ENCODE peak calls at places on chromosomes 1 and 21, in eight cellular contexts. J is Jurkat, Clone E6-1; E is right lobe of liver; K is cardiac muscle cell; T is GM23248; S is iPS DF 6.9; D is astrocyte of the cerebellum; F is AG04450. W is an unnamed sample.

GRCh38 chr1:225737179-225737578 is 40.4 kb upstream of the SRP9 start:
- DNase-seq in T (peak; percentile 42), D (no peak), J (no peak), F (no peak), K (no peak), E (peak; percentile 38), S (no peak), W (no peak)

GRCh38 chr1:206081811-206082210 is 28.8 kb downstream of the RHEX start:
- DNase-seq in K (no peak), D (no peak), F (no peak), S (no peak), E (peak; percentile 48), T (no peak), J (no peak), W (no peak)

GRCh38 chr1:150973826-150974579 is 632 bp downstream of the CERS2 start:
- DNase-seq in J (peak; percentile 22), D (no peak), S (no peak), K (peak; percentile 62), F (no peak), T (peak; percentile 64), E (peak; percentile 46), W (no peak)

GRCh38 chr1:87612966-87613365 is 284.3 kb downstream of the LMO4 start:
- DNase-seq in K (no peak), S (no peak), J (no peak), E (no peak), T (no peak), F (no peak), D (no peak), W (no peak)

GRCh38 chr1:202811296-202812175 is 782 bp downstream of the PCAT6 start:
- DNase-seq in S (no peak), K (no peak), J (no peak), T (peak; percentile 54), E (peak; percentile 48), D (no peak), F (no peak), W (no peak)

GRCh38 chr21:44449473-44450363 is 5.6 kb upstream of the LRRC3 start:
- DNase-seq in F (no peak), T (no peak), E (no peak), S (no peak), J (no peak), K (no peak), D (no peak), W (no peak)

GRCh38 chr1:165063181-165063955 is 293.1 kb downstream of the LMX1A start:
- DNase-seq in K (no peak), T (peak; percentile 60), E (no peak), D (no peak), F (no peak), J (no peak), S (no peak), W (peak; percentile 73)

GRCh38 chr1:208520700-208521099 is 276.5 kb upstream of the PLXNA2 start:
- DNase-seq in K (no peak), T (no peak), S (no peak), J (no peak), E (no peak), F (no peak), D (no peak), W (no peak)

GRCh38 chr1:180594723-180595122 is 36.0 kb downstream of the OVAAL start:
- DNase-seq in T (peak; percentile 27), E (no peak), S (no peak), F (no peak), J (no peak), K (no peak), D (no peak), W (no peak)

GRCh38 chr1:214316597-214316996 is 35.6 kb downstream of the SMYD2 start:
- DNase-seq in D (peak; percentile 83), J (no peak), F (no peak), T (peak; percentile 65), K (no peak), E (peak; percentile 64), S (peak; percentile 80), W (no peak)

GRCh38 chr21:34372321-34372720 is 3.0 kb upstream of the SMIM11 start:
- DNase-seq in J (no peak), E (no peak), T (no peak), F (no peak), K (no peak), D (no peak), S (no peak), W (no peak)

GRCh38 chr1:121546830-121547680 is 362.3 kb downstream of the SRGAP2C start:
- DNase-seq in J (peak; percentile 31), S (no peak), D (no peak), K (no peak), F (no peak), E (no peak), T (peak; percentile 4), W (no peak)

GRCh38 chr1:174398246-174398645 is 49.5 kb upstream of the GPR52 start:
- DNase-seq in D (peak; percentile 93), E (no peak), T (no peak), S (no peak), F (peak; percentile 81), K (no peak), J (no peak), W (no peak)

GRCh38 chr1:78142731-78143130 is 97.0 kb downstream of the GIPC2 start:
- DNase-seq in E (no peak), K (no peak), T (no peak), D (no peak), J (no peak), F (no peak), S (no peak), W (no peak)

GRCh38 chr1:28236656-28237331 is 870 bp downstream of the ATP5IF1 start:
- DNase-seq in F (no peak), D (no peak), T (peak; percentile 25), J (no peak), E (no peak), K (no peak), S (no peak), W (no peak)

GRCh38 chr1:206682111-206682510 is 2.6 kb upstream of the MAPKAPK2 start:
- DNase-seq in F (no peak), K (no peak), J (no peak), S (no peak), T (no peak), E (no peak), D (no peak), W (no peak)

GRCh38 chr1:99766378-99766800 is at the start of gene FRRS1:
- DNase-seq in D (peak; percentile 52), F (peak; percentile 15), S (peak; percentile 67), E (peak; percentile 47), K (peak; percentile 91), J (peak; percentile 82), T (peak; percentile 76), W (peak; percentile 65)

GRCh38 chr1:50661626-50662025 is 238.4 kb upstream of the DMRTA2 start:
- DNase-seq in J (no peak), E (no peak), T (peak; percentile 75), K (no peak), F (no peak), S (no peak), D (no peak), W (no peak)

GRCh38 chr1:203069028-203069804 is 16.6 kb downstream of the MYOG start:
- DNase-seq in S (no peak), F (no peak), J (no peak), T (peak; percentile 17), E (no peak), K (peak; percentile 73), D (no peak), W (no peak)

GRCh38 chr21:25560151-25560783 is 47.0 kb downstream of the MRPL39 start:
- DNase-seq in D (no peak), K (no peak), F (no peak), T (no peak), J (no peak), E (no peak), S (no peak), W (peak; percentile 56)
- H3K4me3 ChIP-seq in D (no peak overlapping the region), K (no peak overlapping the region), F (no peak overlapping the region), T (no peak overlapping the region), J (no peak overlapping the region), E (no peak overlapping the region), S (no peak overlapping the region), W (peak overlapping the region; percentile 15)

DNA sequence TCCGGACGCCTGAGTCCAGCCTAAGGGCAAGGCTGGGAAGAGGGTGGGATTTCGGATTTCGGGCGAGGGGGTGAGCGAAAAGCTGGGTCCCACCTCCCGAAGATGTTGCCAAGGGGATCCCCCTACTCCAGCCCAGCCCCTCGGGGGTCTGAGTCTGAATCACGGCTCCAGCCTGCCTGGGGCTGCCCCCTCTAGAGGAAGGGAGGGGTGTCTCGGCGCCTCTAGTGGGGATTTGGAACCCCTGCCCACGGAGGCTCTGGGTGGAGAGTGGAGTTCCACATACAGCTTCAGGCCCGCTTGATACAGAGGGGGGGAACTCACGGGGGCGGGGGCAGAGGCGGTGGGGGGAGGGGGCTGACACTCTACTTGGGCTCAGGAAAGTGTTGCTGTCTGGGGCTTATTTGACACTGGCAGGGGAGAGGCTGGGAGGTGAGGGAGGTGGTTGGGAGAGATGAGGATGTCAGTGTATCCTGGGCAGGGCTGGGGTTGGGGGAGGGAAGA is 686 bp downstream of the KIRREL1 start:
- DNase-seq in D (no peak), J (peak; percentile 39), T (peak; percentile 51), K (peak; percentile 40), E (no peak), F (no peak), S (no peak), W (no peak)
- H3K4me3 ChIP-seq in D (peak overlapping the region; percentile 97), J (peak overlapping the region; percentile 90), T (peak overlapping the region; percentile 97), K (peak overlapping the region; percentile 94), E (peak overlapping the region; percentile 52), F (peak overlapping the region; percentile 96), S (peak overlapping the region; percentile 86), W (peak overlapping the region; percentile 94)

DNA sequence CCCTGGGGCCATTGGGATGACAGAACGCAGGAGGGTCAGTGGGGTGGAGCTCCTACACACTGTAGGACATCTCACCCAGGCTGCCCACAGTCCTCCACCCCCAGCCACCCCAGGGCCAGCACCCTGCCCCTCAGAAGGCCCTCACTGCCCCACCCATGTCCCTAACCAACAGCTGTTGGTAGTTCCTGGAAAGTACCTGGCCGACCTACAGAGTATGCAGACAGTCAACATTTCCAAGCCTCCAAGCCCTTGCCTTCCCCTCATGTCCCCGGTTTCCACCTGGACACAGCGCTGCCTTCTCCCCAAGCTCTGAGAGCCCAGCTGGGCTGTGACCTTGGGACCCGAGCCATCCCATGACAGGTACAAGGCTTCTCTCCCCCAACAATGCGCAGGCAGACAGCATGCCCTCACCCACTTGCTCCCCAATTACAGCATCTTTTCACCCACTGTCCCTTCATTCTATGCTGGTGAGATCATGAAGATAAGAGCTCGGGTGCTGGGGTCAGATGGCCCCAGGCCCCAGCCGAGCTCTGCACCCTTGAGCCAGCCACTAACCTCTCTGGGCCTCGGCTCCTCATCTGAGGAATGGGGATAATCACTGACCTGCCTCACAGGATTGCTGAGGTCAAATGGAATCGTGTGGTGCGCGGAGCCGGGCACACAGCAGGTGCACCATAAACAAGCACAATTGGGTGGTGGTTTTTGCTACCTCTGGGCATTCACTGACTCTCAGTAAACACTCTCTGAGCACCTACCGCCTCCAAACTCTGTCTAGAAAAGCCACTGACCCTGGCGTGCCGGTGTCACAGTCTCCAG is 11.2 kb downstream of the LAPTM5 start:
- DNase-seq in K (no peak), D (no peak), J (no peak), T (no peak), E (no peak), S (no peak), F (no peak), W (no peak)
- H3K4me3 ChIP-seq in K (no peak overlapping the region), D (no peak overlapping the region), J (no peak overlapping the region), T (no peak overlapping the region), E (no peak overlapping the region), S (no peak overlapping the region), F (no peak overlapping the region), W (no peak overlapping the region)

DNA sequence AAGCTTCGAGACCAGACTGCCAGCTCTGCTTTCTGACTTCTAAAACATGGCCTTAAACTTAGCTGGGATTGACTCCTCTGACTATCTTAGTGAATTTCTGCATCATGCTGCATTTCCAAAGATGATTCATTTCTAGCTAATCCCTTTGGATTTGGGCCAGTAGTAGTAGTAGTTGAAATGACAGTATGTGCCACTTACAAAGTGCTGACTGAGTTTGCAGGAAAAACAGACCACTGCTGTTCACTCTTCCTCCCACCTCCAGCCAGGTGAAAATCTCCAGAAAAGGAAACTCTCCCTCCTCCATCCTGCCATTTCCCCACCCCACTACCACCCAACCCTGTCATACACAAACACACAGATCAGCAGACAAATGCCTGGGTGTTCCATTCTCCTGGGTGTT is 8.5 kb upstream of the SSX2IP start:
- DNase-seq in J (no peak), S (no peak), E (no peak), T (peak; percentile 97), D (peak; percentile 45), K (no peak), F (peak; percentile 59), W (peak; percentile 55)
- H3K4me3 ChIP-seq in J (no peak overlapping the region), S (no peak overlapping the region), E (no peak overlapping the region), T (peak overlapping the region; percentile 60), D (no peak overlapping the region), K (no peak overlapping the region), F (no peak overlapping the region), W (peak overlapping the region; percentile 68)

W was measured in SK-N-MC.